ENCODE peak calls at places on chromosomes 5 and 9, in five cellular contexts. F is RWPE2, Z is HFF-Myc, Y is hepatocyte, C is A549. O is an unnamed sample.

GRCh38 chr9:7570107-7570720 is 229.4 kb downstream of the DMAC1 start:
- DNase-seq in F (no peak), Z (peak; percentile 19), Y (peak; percentile 69), C (peak; percentile 57), O (peak; percentile 85)

GRCh38 chr5:63125862-63126261 is 547.2 kb downstream of the LRRC70 start:
- DNase-seq in F (no peak), Z (no peak), Y (peak; percentile 42), C (peak; percentile 24), O (no peak)

GRCh38 chr9:75001719-75002421 is 26.2 kb downstream of the CARNMT1 start:
- DNase-seq in F (no peak), Z (peak; percentile 80), Y (peak; percentile 93), C (peak; percentile 86), O (no peak)

GRCh38 chr9:114225534-114226288 is 70.4 kb downstream of the COL27A1 start:
- DNase-seq in F (no peak), Z (no peak), Y (no peak), C (no peak), O (no peak)

GRCh38 chr9:26341545-26341944 is 551.1 kb downstream of the CAAP1 start:
- DNase-seq in F (no peak), Z (peak; percentile 5), Y (no peak), C (no peak), O (no peak)

GRCh38 chr5:61638476-61638875 is 306.4 kb downstream of the ZSWIM6 start:
- DNase-seq in F (no peak), Z (no peak), Y (no peak), C (no peak), O (peak; percentile 32)

GRCh38 chr5:158272409-158272808 is 413.5 kb upstream of the CLINT1 start:
- DNase-seq in F (no peak), Z (no peak), Y (no peak), C (no peak), O (no peak)

GRCh38 chr9:68577778-68578591 is 37.3 kb upstream of the TMEM252 start:
- DNase-seq in F (no peak), Z (no peak), Y (no peak), C (no peak), O (no peak)

GRCh38 chr5:5929231-5929630 is 449.1 kb downstream of the MED10 start:
- DNase-seq in F (no peak), Z (no peak), Y (no peak), C (no peak), O (no peak)

GRCh38 chr5:157253547-157253946 is 12.4 kb upstream of the CYFIP2 start:
- DNase-seq in F (no peak), Z (no peak), Y (peak; percentile 67), C (peak; percentile 45), O (peak; percentile 55)

GRCh38 chr5:172586118-172587060 is 54.7 kb upstream of the NEURL1B start:
- DNase-seq in F (no peak), Z (no peak), Y (peak; percentile 48), C (no peak), O (no peak)

GRCh38 chr5:104754311-104754995 is 1191.9 kb upstream of the NUDT12 start:
- DNase-seq in F (no peak), Z (no peak), Y (no peak), C (no peak), O (no peak)

GRCh38 chr5:111158105-111158744 is 66.0 kb upstream of the CAMK4 start:
- DNase-seq in F (no peak), Z (peak; percentile 70), Y (peak; percentile 85), C (peak; percentile 74), O (peak; percentile 93)

GRCh38 chr5:139698461-139699146 is 50.5 kb downstream of the CXXC5 start:
- DNase-seq in F (no peak), Z (no peak), Y (peak; percentile 73), C (no peak), O (peak; percentile 74)

GRCh38 chr5:177491983-177492746 is 5.2 kb downstream of the PDLIM7 start:
- DNase-seq in F (no peak), Z (no peak), Y (no peak), C (no peak), O (no peak)

GRCh38 chr9:124257865-124258764 is at the start of gene NEK6:
- DNase-seq in F (no peak), Z (no peak), Y (peak; percentile 63), C (no peak), O (no peak)

GRCh38 chr9:119991797-119992196 is 588.2 kb downstream of the CDK5RAP2 start:
- DNase-seq in F (no peak), Z (no peak), Y (no peak), C (no peak), O (no peak)

GRCh38 chr5:103849934-103850333 is 287.3 kb upstream of the NUDT12 start:
- DNase-seq in F (no peak), Z (peak; percentile 31), Y (no peak), C (peak; percentile 76), O (no peak)

GRCh38 chr5:95446560-95447221 is 55.5 kb downstream of the FAM81B start:
- DNase-seq in F (no peak), Z (no peak), Y (no peak), C (no peak), O (no peak)

GRCh38 chr5:172110921-172111873 is 76.8 kb downstream of the STK10 start:
- DNase-seq in F (no peak), Z (no peak), Y (peak; percentile 41), C (no peak), O (peak; percentile 67)

GRCh38 chr5:66933066-66933465 is 263.5 kb downstream of the CD180 start:
- DNase-seq in F (no peak), Z (no peak), Y (no peak), C (no peak), O (no peak)

GRCh38 chr9:116027511-116027910 is 126.1 kb upstream of the PAPPA start:
- DNase-seq in F (no peak), Z (peak; percentile 44), Y (no peak), C (peak; percentile 51), O (no peak)

GRCh38 chr5:171984748-171985419 is 21.6 kb downstream of the FBXW11 start:
- DNase-seq in F (no peak), Z (peak; percentile 94), Y (no peak), C (no peak), O (no peak)

GRCh38 chr5:40985501-40985900 is 76.2 kb downstream of the C7 start:
- DNase-seq in F (no peak), Z (no peak), Y (no peak), C (no peak), O (no peak)
- H3K4me3 ChIP-seq in F (no peak overlapping the region), Z (no peak overlapping the region), Y (no peak overlapping the region), C (no peak overlapping the region), O (no peak overlapping the region)

GRCh38 chr9:87499455-87500015 is 1.9 kb downstream of the DAPK1 start:
- DNase-seq in F (no peak), Z (no peak), Y (no peak), C (no peak), O (no peak)
- H3K4me3 ChIP-seq in F (no peak overlapping the region), Z (no peak overlapping the region), Y (peak overlapping the region; percentile 85), C (peak overlapping the region; percentile 88), O (peak overlapping the region; percentile 91)

GRCh38 chr5:71697967-71698366 is 21.1 kb upstream of the CARTPT start:
- DNase-seq in F (no peak), Z (no peak), Y (no peak), C (peak; percentile 27), O (peak; percentile 48)

GRCh38 chr5:71699233-71699632 is 19.8 kb upstream of the CARTPT start:
- DNase-seq in F (no peak), Z (no peak), Y (no peak), C (no peak), O (no peak)

GRCh38 chr5:71695069-71695468 is 24.0 kb upstream of the CARTPT start:
- DNase-seq in F (no peak), Z (no peak), Y (peak; percentile 17), C (no peak), O (no peak)

GRCh38 chr5:71695561-71695960 is 23.5 kb upstream of the CARTPT start:
- DNase-seq in F (no peak), Z (no peak), Y (peak; percentile 13), C (peak; percentile 22), O (no peak)

GRCh38 chr5:71693828-71694427 is 25.1 kb upstream of the CARTPT start:
- DNase-seq in F (no peak), Z (no peak), Y (peak; percentile 52), C (no peak), O (no peak)
- H3K4me3 ChIP-seq in F (no peak overlapping the region), Z (no peak overlapping the region), Y (no peak overlapping the region), C (no peak overlapping the region), O (no peak overlapping the region)

DNA sequence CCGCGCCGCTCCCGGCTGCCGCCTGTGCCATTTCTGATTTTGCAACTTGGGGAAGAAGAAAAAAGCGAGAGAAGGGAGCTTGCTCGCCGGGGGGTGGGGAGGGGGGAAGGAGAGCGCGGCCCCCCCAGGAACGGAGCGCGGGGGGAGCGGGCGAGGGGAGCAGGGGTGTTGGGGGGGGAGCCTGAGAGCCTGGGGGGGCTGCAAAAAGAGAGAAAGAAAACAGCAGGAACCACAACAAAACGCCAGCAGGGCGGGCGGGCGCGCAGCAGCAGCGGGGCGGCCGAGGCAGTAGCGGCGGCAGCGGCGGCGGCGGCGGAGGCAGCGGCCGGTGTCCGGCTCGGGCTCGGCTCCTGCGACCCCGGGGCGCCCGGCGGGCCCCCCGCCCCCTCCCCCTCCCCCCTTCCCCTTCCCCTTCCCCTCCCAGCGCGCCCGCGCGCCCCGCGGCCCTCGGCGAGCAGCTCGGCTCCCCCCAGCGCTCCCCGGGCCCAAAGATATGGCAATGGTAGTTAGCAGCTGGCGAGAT is 1.6 kb downstream of the NR2F1 start:
- DNase-seq in F (no peak), Z (no peak), Y (no peak), C (no peak), O (no peak)
- H3K4me3 ChIP-seq in F (peak overlapping the region; percentile 91), Z (peak overlapping the region; percentile 67), Y (peak overlapping the region; percentile 33), C (peak overlapping the region; percentile 78), O (peak overlapping the region; percentile 65)

DNA sequence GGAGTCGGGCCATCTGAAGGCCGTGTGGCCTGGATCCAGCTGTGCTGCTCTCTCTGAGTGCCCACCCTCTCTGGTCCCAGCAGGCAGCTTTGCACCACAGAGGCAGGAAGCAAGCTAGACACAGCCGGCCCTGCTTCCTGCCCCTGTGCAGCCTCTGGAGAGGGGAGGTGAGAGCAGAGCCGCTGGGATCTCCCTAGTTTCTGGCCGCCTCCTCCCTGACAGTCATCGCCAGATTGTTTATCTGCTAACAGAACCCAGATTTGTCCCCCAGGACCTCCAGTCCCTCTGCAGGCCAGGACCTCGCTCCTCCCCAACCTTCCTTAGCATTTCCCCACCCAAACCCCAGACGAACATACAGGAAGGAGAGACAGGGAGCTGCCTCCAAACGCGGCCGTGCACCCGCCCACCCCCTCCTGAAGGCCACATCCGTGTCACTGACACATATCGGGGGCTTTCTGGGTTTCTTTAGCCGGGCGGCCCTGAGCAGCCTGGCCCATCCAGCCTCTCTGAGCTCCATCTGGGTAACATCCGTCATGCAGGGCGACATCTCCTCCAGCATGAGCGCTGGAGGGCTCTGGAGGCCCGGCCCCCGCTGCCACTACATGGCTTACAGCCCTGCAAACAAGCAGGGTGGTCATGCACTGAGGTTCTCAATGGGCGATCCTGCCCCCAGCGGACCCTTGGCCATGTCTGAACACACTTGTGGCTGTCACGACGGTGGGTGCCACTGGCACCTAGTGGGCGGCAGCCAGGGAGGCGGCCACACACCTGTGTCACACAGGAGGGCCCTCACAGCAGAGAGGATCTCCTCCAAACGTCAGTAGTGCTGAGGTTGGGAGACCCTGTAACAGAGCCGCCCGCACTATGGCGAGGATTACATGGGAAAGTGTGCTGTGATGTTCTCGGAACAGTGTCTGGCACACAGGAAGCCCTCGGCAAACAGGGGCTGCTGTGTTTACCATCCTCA is 47.6 kb downstream of the DBH start:
- DNase-seq in F (no peak), Z (no peak), Y (no peak), C (no peak), O (peak; percentile 46)
- H3K4me3 ChIP-seq in F (no peak overlapping the region), Z (no peak overlapping the region), Y (no peak overlapping the region), C (no peak overlapping the region), O (no peak overlapping the region)

GRCh38 chr5:149413477-149414210 is 34.6 kb upstream of the IL17B start:
- DNase-seq in F (no peak), Z (no peak), Y (no peak), C (no peak), O (no peak)
- H3K4me3 ChIP-seq in F (no peak overlapping the region), Z (no peak overlapping the region), Y (no peak overlapping the region), C (no peak overlapping the region), O (no peak overlapping the region)

GRCh38 chr5:150085950-150086715 is at the start of gene CSF1R:
- DNase-seq in F (no peak), Z (no peak), Y (no peak), C (no peak), O (peak; percentile 8)
- H3K4me3 ChIP-seq in F (no peak within 1 kb of the TSS), Z (no peak within 1 kb of the TSS), Y (no peak within 1 kb of the TSS), C (no peak within 1 kb of the TSS), O (no peak within 1 kb of the TSS)